ENCODE peak calls at places on chromosomes 5 and 9, in eight cellular contexts. X is heart right ventricle; Y is spleen; V is fibroblast of lung; B is CD8-positive, alpha-beta T cell; T is astrocyte; L is astrocyte of the spinal cord; S is brain microvascular endothelial cell. E is an unnamed sample.

GRCh38 chr9:96186601-96187011 is 115.4 kb downstream of the HSD17B3 start:
- DNase-seq in X (no peak), Y (no peak), V (peak), B (no peak), T (peak), L (peak), S (no peak), E (no peak)

GRCh38 chr5:10690460-10690859 is 70.6 kb downstream of the DAP start:
- DNase-seq in X (no peak), Y (no peak), V (peak), B (no peak), T (peak), L (peak), S (no peak), E (no peak)

GRCh38 chr9:94533155-94533554 is 21.7 kb upstream of the PCAT7 start:
- DNase-seq in X (no peak), Y (no peak), V (no peak), B (no peak), T (no peak), L (no peak), S (no peak), E (no peak)

GRCh38 chr9:36470891-36471290 is 70.8 kb upstream of the RNF38 start:
- DNase-seq in X (peak), Y (peak), V (peak), B (peak), T (peak), L (peak), S (peak), E (peak)

GRCh38 chr5:73030995-73031394 is 75.2 kb downstream of the FCHO2 start:
- DNase-seq in X (no peak), Y (no peak), V (peak), B (no peak), T (peak), L (peak), S (peak), E (no peak)

GRCh38 chr5:95822408-95823240 is at the start of gene GLRX:
- DNase-seq in X (peak), Y (peak), V (peak), B (peak), T (peak), L (peak), S (peak), E (peak)

GRCh38 chr9:25677301-25678146 is 720 bp downstream of the TUSC1 start:
- DNase-seq in X (peak), Y (peak), V (peak), B (no peak), T (peak), L (peak), S (peak), E (peak)

GRCh38 chr5:5461012-5461411 is 38.5 kb downstream of the ICE1 start:
- DNase-seq in X (no peak), Y (no peak), V (no peak), B (no peak), T (no peak), L (no peak), S (no peak), E (no peak)

GRCh38 chr9:74570879-74571512 is 73.9 kb downstream of the RORB start:
- DNase-seq in X (no peak), Y (no peak), V (peak), B (no peak), T (no peak), L (peak), S (peak), E (no peak)

GRCh38 chr5:137648361-137648760 is 87.5 kb downstream of the KLHL3 start:
- DNase-seq in X (no peak), Y (no peak), V (no peak), B (no peak), T (no peak), L (no peak), S (no peak), E (no peak)

GRCh38 chr9:136665704-136666363 is 3.1 kb downstream of the EGFL7 start:
- DNase-seq in X (no peak), Y (no peak), V (no peak), B (no peak), T (no peak), L (no peak), S (no peak), E (no peak)
- TF ChIP-seq CTCF in X (no peak), Y (no peak), V (no peak), B (no peak), T (no peak), L (no peak), S (no peak), E (peak)

GRCh38 chr5:121634946-121635345 is 216.7 kb upstream of the FTMT start:
- DNase-seq in X (no peak), Y (no peak), V (peak), B (no peak), T (no peak), L (no peak), S (no peak), E (no peak)

GRCh38 chr5:121628783-121629182 is 222.9 kb upstream of the FTMT start:
- DNase-seq in X (no peak), Y (no peak), V (no peak), B (no peak), T (no peak), L (no peak), S (no peak), E (peak)

DNA sequence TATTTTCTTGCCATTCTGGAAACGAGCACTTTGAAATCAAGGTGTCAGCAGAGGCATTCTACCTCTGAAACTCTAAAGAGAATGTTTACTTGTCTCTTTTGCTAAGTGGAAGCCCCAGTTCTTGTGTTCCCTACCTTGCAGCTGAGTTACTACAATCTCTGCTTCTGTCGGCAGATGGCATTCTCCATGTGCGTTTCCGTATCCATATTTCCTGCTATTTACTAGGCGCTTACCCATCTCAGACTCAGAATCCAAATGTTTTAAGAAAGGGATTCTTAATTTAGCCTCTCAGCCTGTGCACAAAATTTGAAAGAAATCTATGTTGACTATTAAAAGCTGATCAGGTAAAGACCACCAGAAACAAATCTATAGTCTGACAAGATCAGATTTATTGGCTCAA is 221.3 kb upstream of the FTMT start:
- DNase-seq in X (no peak), Y (no peak), V (no peak), B (no peak), T (no peak), L (peak), S (no peak), E (no peak)
- TF ChIP-seq CTCF in X (peak), Y (no peak), V (no peak), B (no peak), T (no peak), L (peak), S (peak), E (peak)

GRCh38 chr9:19967567-19968459 is 179.0 kb upstream of the SLC24A2 start:
- DNase-seq in X (no peak), Y (no peak), V (no peak), B (no peak), T (no peak), L (no peak), S (no peak), E (no peak)
- TF ChIP-seq CTCF in X (no peak), Y (no peak), V (no peak), B (no peak), T (no peak), L (no peak), S (no peak), E (no peak)

GRCh38 chr9:32552172-32552872 is at the start of the genes SMIM27 and TOPORS:
- DNase-seq in X (peak), Y (peak), V (peak), B (peak), T (peak), L (peak), S (peak), E (peak)
- TF ChIP-seq CTCF in X (no peak), Y (no peak), V (no peak), B (no peak), T (no peak), L (no peak), S (no peak), E (no peak)

GRCh38 chr5:81884871-81885270 is 87.0 kb upstream of the ATG10 start:
- DNase-seq in X (no peak), Y (no peak), V (no peak), B (no peak), T (no peak), L (no peak), S (no peak), E (no peak)
- TF ChIP-seq CTCF in X (peak), Y (no peak), V (no peak), B (no peak), T (no peak), L (no peak), S (no peak), E (no peak)

GRCh38 chr9:19122490-19123042 is 4.7 kb downstream of the PLIN2 start:
- DNase-seq in X (no peak), Y (no peak), V (no peak), B (no peak), T (no peak), L (no peak), S (no peak), E (no peak)
- TF ChIP-seq CTCF in X (no peak), Y (no peak), V (no peak), B (no peak), T (no peak), L (no peak), S (peak), E (no peak)

GRCh38 chr5:820245-820644 is 30.5 kb downstream of the ZDHHC11 start:
- DNase-seq in X (no peak), Y (no peak), V (no peak), B (no peak), T (no peak), L (no peak), S (no peak), E (no peak)
- TF ChIP-seq CTCF in X (no peak), Y (no peak), V (no peak), B (no peak), T (no peak), L (no peak), S (no peak), E (no peak)

DNA sequence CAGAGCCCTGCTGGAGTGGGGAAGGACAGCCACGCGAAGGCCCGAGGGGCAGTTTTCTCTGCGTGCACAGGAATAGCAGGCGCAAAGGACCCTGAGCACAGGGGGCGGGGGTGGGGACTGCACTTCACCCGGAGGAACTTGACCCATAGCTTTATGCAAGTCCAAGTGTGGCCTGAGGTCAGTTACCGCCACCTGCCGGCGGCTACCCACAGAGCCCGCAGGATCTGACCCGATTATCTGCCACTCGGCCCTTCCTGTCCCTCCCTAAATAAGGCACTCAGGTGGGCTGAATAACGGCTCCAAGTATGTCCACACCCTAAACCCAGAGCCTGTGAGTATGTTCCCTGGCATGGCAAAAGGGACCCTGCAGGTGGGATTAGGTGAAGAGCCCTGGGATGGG is 65.4 kb upstream of the FCN1 start:
- DNase-seq in X (peak), Y (peak), V (no peak), B (no peak), T (no peak), L (no peak), S (no peak), E (no peak)
- TF ChIP-seq CTCF in X (peak), Y (peak), V (no peak), B (no peak), T (no peak), L (peak), S (peak), E (no peak)

DNA sequence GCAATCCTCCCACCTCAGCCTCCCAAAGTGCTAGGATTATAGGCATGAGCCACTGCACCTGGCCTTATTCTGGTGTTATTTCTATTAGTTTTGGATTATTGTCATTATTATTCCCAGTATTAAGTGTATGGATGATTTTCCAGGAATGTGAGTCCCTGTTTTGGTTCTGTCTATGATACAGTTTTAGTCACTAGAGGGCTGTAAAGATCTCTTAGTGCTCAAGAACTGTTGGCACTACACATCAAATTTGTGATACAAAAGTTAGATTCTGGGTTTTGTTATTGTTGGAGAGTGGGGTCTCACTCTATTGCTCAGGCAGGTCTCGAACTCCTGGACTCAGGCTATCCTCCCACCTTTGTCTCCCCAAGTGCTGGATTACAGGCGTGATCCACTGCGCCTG is 12.1 kb downstream of the CCL28 start:
- DNase-seq in X (no peak), Y (no peak), V (peak), B (no peak), T (peak), L (peak), S (no peak), E (no peak)
- TF ChIP-seq CTCF in X (no peak), Y (no peak), V (peak), B (no peak), T (no peak), L (peak), S (peak), E (no peak)

GRCh38 chr9:129480227-129480626 is 140.7 kb downstream of the C9orf50 start:
- DNase-seq in X (no peak), Y (no peak), V (peak), B (no peak), T (no peak), L (peak), S (no peak), E (no peak)
- TF ChIP-seq CTCF in X (no peak), Y (no peak), V (peak), B (no peak), T (no peak), L (peak), S (peak), E (no peak)

E was measured in tibial nerve.